ENCODE peak calls at places on chromosome 3, in seven cellular contexts. I is omental fat pad, Z is adrenal gland, J is BE2C, P is IMR-90, Q is brain microvascular endothelial cell, O is mammary epithelial cell. M is an unnamed sample.

GRCh38 chr3:17639765-17640164 is 102.7 kb downstream of the TBC1D5 start:
- DNase-seq in I (no peak), Z (no peak), J (no peak), P (peak), Q (peak), O (peak), M (no peak)

GRCh38 chr3:170956647-170957046 is 48.2 kb upstream of the EIF5A2 start:
- DNase-seq in I (no peak), Z (no peak), J (no peak), P (no peak), Q (no peak), O (no peak), M (no peak)

GRCh38 chr3:66017084-66017990 is 21.4 kb downstream of the MAGI1 start:
- DNase-seq in I (no peak), Z (no peak), J (no peak), P (no peak), Q (no peak), O (no peak), M (no peak)

GRCh38 chr3:183158113-183158512 is 4.4 kb downstream of the LAMP3 start:
- DNase-seq in I (no peak), Z (no peak), J (no peak), P (no peak), Q (no peak), O (no peak), M (no peak)

GRCh38 chr3:188006726-188007393 is 147.1 kb upstream of the LPP start:
- DNase-seq in I (no peak), Z (no peak), J (peak), P (no peak), Q (no peak), O (no peak), M (peak)

GRCh38 chr3:161222662-161223061 is 1.6 kb downstream of the NMD3 start:
- DNase-seq in I (no peak), Z (no peak), J (no peak), P (peak), Q (no peak), O (no peak), M (no peak)

GRCh38 chr3:128572644-128573105 is 77.9 kb downstream of the RPN1 start:
- DNase-seq in I (no peak), Z (no peak), J (peak), P (no peak), Q (no peak), O (no peak), M (no peak)

GRCh38 chr3:11136116-11136515 is 18.2 kb upstream of the HRH1 start:
- DNase-seq in I (no peak), Z (no peak), J (no peak), P (peak), Q (no peak), O (peak), M (no peak)

GRCh38 chr3:10706156-10707088 is 109.6 kb upstream of the SLC6A11 start:
- DNase-seq in I (no peak), Z (no peak), J (no peak), P (no peak), Q (no peak), O (no peak), M (peak)

GRCh38 chr3:174495231-174495755 is 363.8 kb upstream of the NAALADL2 start:
- DNase-seq in I (no peak), Z (no peak), J (no peak), P (peak), Q (peak), O (no peak), M (no peak)

GRCh38 chr3:133038089-133038730 is at the start of gene TMEM108:
- DNase-seq in I (peak), Z (peak), J (peak), P (peak), Q (peak), O (peak), M (no peak)

GRCh38 chr3:468172-468571 is 271.6 kb downstream of the CHL1 start:
- DNase-seq in I (no peak), Z (no peak), J (no peak), P (no peak), Q (no peak), O (no peak), M (no peak)

GRCh38 chr3:24237971-24238767 is 256.5 kb downstream of the THRB start:
- DNase-seq in I (no peak), Z (peak), J (peak), P (peak), Q (peak), O (peak), M (no peak)

GRCh38 chr3:19476298-19476697 is 328.0 kb downstream of the KCNH8 start:
- DNase-seq in I (no peak), Z (no peak), J (no peak), P (no peak), Q (no peak), O (no peak), M (no peak)

GRCh38 chr3:12288466-12289129 is at the start of gene PPARG:
- DNase-seq in I (no peak), Z (peak), J (peak), P (no peak), Q (no peak), O (no peak), M (no peak)

GRCh38 chr3:158792709-158793108 is 9.1 kb upstream of the MFSD1 start:
- DNase-seq in I (no peak), Z (no peak), J (peak), P (peak), Q (peak), O (peak), M (no peak)

GRCh38 chr3:194906229-194906629 is 220.5 kb downstream of the FAM43A start:
- DNase-seq in I (no peak), Z (no peak), J (no peak), P (peak), Q (no peak), O (peak), M (no peak)

GRCh38 chr3:157695586-157695985 is 192.4 kb upstream of the VEPH1 start:
- DNase-seq in I (no peak), Z (no peak), J (no peak), P (no peak), Q (no peak), O (no peak), M (no peak)

GRCh38 chr3:30440147-30440604 is 166.2 kb upstream of the TGFBR2 start:
- DNase-seq in I (no peak), Z (no peak), J (no peak), P (no peak), Q (peak), O (no peak), M (no peak)

GRCh38 chr3:42349765-42350594 is 60.4 kb downstream of the LYZL4 start:
- DNase-seq in I (no peak), Z (no peak), J (no peak), P (no peak), Q (no peak), O (no peak), M (no peak)

GRCh38 chr3:124592658-124593441 is 137.4 kb upstream of the UMPS start:
- DNase-seq in I (no peak), Z (no peak), J (no peak), P (no peak), Q (no peak), O (peak), M (no peak)

GRCh38 chr3:139285691-139286090 is 58.1 kb upstream of the MRPS22 start:
- DNase-seq in I (no peak), Z (no peak), J (no peak), P (no peak), Q (no peak), O (no peak), M (no peak)

GRCh38 chr3:168090306-168091085 is 5.2 kb downstream of the GOLIM4 start:
- DNase-seq in I (no peak), Z (no peak), J (no peak), P (peak), Q (no peak), O (no peak), M (no peak)

GRCh38 chr3:187941135-187941847 is 196.0 kb upstream of the BCL6 start:
- DNase-seq in I (no peak), Z (no peak), J (no peak), P (no peak), Q (no peak), O (no peak), M (no peak)

GRCh38 chr3:55885721-55886120 is 398.6 kb upstream of the WNT5A start:
- DNase-seq in I (no peak), Z (no peak), J (no peak), P (peak), Q (no peak), O (peak), M (no peak)
- TF ChIP-seq CTCF in I (no peak), Z (no peak), J (no peak), P (peak), Q (peak), O (peak), M (no peak)

DNA sequence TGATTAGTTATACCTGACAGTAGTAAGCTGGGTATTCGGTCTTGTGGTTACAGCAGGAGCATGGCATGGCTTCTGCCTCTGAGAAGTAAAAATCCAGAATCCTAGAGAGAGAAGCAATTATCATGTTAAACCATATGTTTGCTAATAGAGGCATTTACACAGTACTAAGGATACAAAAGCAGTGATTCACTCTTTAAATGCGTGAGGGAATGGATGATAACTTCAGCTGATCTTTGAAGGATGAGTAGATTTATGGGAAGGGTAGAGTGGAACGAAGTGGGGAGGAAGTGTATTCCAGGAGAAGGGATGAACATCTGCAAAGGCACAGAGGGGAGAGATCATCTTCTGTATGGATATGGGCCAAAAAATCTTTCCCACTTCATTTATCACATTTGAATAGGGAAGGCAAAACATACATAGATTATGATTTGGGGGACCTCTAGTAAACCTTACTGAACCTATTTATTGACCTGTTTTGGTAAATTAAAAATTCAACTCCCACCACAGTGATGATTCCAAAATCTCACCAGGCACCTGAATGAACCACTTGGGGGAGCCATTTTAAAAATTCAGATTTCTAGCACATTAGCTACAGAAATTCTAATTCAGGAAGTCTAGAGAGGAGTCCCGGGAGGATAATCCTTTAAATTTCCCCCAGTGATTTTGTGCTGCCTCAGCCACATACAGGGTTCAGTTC is 35.1 kb downstream of the IGSF10 start:
- DNase-seq in I (no peak), Z (no peak), J (no peak), P (no peak), Q (no peak), O (no peak), M (no peak)
- TF ChIP-seq CTCF in I (no peak), Z (peak), J (peak), P (peak), Q (peak), O (peak), M (peak)

GRCh38 chr3:173043757-173044156 is 97.3 kb downstream of the SPATA16 start:
- DNase-seq in I (no peak), Z (no peak), J (no peak), P (no peak), Q (no peak), O (no peak), M (no peak)

GRCh38 chr3:173044998-173045397 is 96.0 kb downstream of the SPATA16 start:
- DNase-seq in I (no peak), Z (no peak), J (no peak), P (no peak), Q (no peak), O (no peak), M (no peak)

DNA sequence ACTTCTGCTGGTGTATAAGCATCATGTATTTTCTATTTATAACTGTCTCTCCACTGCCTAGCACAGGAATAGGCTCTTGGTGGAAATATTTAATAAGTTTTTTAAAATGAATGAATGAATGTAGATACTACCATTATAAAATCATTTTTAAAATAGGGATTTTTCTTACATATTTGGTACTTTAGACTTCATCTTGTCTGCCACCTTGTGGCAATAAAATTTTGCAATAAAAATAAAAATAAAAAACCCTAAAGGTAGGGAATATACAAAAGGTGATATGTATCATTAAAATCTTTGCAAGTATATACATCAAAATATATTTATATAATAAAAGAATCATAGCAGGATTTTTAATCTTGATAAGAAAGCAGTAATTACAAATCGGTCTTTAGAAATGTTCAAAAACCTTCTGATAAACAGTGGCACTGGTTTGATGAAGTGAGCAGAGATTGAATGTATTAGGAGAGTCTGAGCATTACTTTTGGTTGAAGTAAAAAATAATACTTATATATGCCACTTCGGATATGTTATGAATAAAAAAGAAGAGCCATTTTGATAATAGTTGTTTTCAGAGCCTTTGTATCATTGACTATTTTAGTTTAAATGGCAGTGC is 95.2 kb downstream of the SPATA16 start:
- DNase-seq in I (no peak), Z (no peak), J (no peak), P (no peak), Q (no peak), O (no peak), M (no peak)
- TF ChIP-seq CTCF in I (no peak), Z (peak), J (peak), P (peak), Q (no peak), O (peak), M (no peak)

GRCh38 chr3:55719508-55719907 is 232.4 kb upstream of the WNT5A start:
- DNase-seq in I (no peak), Z (no peak), J (no peak), P (no peak), Q (no peak), O (no peak), M (no peak)

GRCh38 chr3:55718475-55718874 is 231.4 kb upstream of the WNT5A start:
- DNase-seq in I (no peak), Z (no peak), J (no peak), P (peak), Q (no peak), O (no peak), M (no peak)

GRCh38 chr3:55718956-55719355 is 231.8 kb upstream of the WNT5A start:
- DNase-seq in I (no peak), Z (no peak), J (no peak), P (no peak), Q (no peak), O (no peak), M (no peak)

GRCh38 chr3:55721716-55722484 is 234.8 kb upstream of the WNT5A start:
- DNase-seq in I (no peak), Z (no peak), J (no peak), P (peak), Q (peak), O (peak), M (no peak)

DNA sequence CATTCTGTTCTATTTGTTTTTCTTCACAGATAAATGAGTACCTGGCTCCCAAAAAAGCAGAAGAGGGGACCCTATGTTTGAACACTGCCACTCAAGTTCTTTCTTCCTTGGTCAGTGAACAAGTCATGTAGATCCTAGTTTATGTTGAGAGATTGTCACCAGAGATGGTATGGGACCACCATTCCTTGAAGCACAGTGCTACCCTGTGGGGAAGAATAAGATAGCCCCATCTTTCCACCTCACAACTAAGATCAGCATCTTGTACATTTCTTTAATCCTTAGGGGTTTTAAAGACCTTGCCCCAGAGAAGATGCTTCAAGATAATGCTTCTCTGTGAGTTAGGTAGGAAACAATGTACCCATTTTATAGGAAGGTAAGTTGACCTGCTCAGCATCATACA is 233.5 kb upstream of the WNT5A start:
- DNase-seq in I (no peak), Z (no peak), J (no peak), P (peak), Q (peak), O (peak), M (no peak)
- TF ChIP-seq CTCF in I (no peak), Z (no peak), J (no peak), P (peak), Q (peak), O (peak), M (no peak)

GRCh38 chr3:39154323-39155021 is 1.1 kb upstream of the CSRNP1 start:
- DNase-seq in I (no peak), Z (peak), J (no peak), P (no peak), Q (no peak), O (no peak), M (no peak)

GRCh38 chr3:39150803-39151631 is 2.4 kb downstream of the CSRNP1 start:
- DNase-seq in I (peak), Z (peak), J (peak), P (peak), Q (peak), O (peak), M (peak)

GRCh38 chr3:39157359-39157758 is 4.0 kb upstream of the CSRNP1 start:
- DNase-seq in I (no peak), Z (no peak), J (no peak), P (no peak), Q (no peak), O (no peak), M (no peak)

GRCh38 chr3:39156421-39156820 is 3.0 kb upstream of the CSRNP1 start:
- DNase-seq in I (no peak), Z (no peak), J (no peak), P (no peak), Q (no peak), O (no peak), M (no peak)

GRCh38 chr3:39153977-39154299 is 547 bp upstream of the CSRNP1 start:
- DNase-seq in I (no peak), Z (no peak), J (no peak), P (no peak), Q (no peak), O (no peak), M (no peak)
- TF ChIP-seq CTCF in I (no peak), Z (no peak), J (no peak), P (no peak), Q (no peak), O (no peak), M (no peak)

GRCh38 chr3:193129607-193130006 is 111.4 kb upstream of the PLAAT1 start:
- DNase-seq in I (no peak), Z (no peak), J (no peak), P (no peak), Q (no peak), O (no peak), M (no peak)
- TF ChIP-seq CTCF in I (no peak), Z (no peak), J (no peak), P (no peak), Q (no peak), O (no peak), M (no peak)

GRCh38 chr3:138097192-138097829 is 18.1 kb downstream of the DZIP1L start:
- DNase-seq in I (no peak), Z (no peak), J (peak), P (no peak), Q (no peak), O (no peak), M (no peak)
- TF ChIP-seq CTCF in I (no peak), Z (no peak), J (peak), P (peak), Q (peak), O (peak), M (peak)

GRCh38 chr3:186270711-186271110 is 91.3 kb downstream of the DGKG start:
- DNase-seq in I (no peak), Z (no peak), J (no peak), P (no peak), Q (no peak), O (no peak), M (no peak)

GRCh38 chr3:186264608-186265400 is 97.2 kb downstream of the DGKG start:
- DNase-seq in I (no peak), Z (no peak), J (no peak), P (no peak), Q (no peak), O (no peak), M (no peak)

GRCh38 chr3:186273586-186273985 is 88.4 kb downstream of the DGKG start:
- DNase-seq in I (no peak), Z (no peak), J (no peak), P (no peak), Q (no peak), O (no peak), M (no peak)

GRCh38 chr3:186267758-186268157 is 94.3 kb downstream of the DGKG start:
- DNase-seq in I (no peak), Z (no peak), J (no peak), P (no peak), Q (no peak), O (no peak), M (no peak)

DNA sequence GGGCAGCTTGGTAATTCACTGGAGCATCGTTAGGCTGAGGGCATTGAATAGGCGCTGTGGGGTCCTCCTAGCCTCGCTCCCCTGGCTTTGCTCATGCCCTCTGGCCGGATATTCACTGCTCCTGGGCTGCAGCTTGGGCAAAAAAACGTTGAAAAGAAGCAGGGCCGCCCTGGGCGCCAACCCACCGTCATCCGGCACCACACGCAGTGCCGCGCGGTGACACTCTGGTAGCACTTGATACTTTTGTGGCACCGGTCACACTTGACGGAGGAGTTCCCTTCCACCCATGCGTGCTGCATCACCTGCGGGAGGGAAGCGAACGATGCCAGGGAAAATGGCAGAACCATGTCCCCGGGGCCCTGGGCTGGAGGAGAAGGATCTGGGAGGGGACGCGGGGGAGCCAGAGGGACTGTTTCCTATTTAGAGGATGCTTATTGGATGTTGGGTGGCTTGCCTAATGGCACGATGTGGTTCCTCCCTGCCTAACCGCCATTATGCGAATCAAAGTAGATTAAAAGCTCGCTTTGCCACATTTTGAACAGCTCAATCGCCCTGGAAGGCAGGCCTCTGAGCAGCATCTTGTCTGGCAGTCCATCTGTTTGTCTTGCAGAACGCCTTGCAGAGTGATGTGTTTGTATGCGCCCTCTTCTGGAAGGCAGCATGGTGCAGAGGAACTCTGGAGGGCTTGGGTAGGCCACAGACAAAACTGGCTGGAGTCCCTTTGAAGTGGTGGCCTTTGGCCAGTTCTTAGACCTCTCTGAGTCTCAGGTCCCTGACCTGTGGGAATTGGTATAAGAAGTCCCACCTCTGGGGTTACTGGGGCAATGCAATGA is 93.2 kb downstream of the DGKG start:
- DNase-seq in I (no peak), Z (no peak), J (peak), P (peak), Q (no peak), O (no peak), M (no peak)
- TF ChIP-seq CTCF in I (no peak), Z (no peak), J (peak), P (peak), Q (peak), O (no peak), M (no peak)

GRCh38 chr3:112550859-112551258 is 10.9 kb downstream of the ATG3 start:
- DNase-seq in I (no peak), Z (no peak), J (no peak), P (no peak), Q (no peak), O (no peak), M (no peak)
- TF ChIP-seq CTCF in I (no peak), Z (no peak), J (no peak), P (no peak), Q (no peak), O (no peak), M (no peak)

GRCh38 chr3:193701896-193702644 is 109.1 kb downstream of the OPA1 start:
- DNase-seq in I (no peak), Z (no peak), J (no peak), P (peak), Q (no peak), O (peak), M (no peak)
- TF ChIP-seq CTCF in I (no peak), Z (no peak), J (no peak), P (no peak), Q (no peak), O (no peak), M (no peak)

M was measured in CD14-positive monocyte.